ENCODE peak calls at places on chromosomes 4 and X, in six cellular contexts. J is brain pericyte, B is islet precursor cell, Y is GM04504, I is HT-29, E is NCI-H1417. G is an unnamed sample.

GRCh38 chrX:20438871-20439526 is 172.3 kb upstream of the RPS6KA3 start:
- DNase-seq in B (peak), E (no peak), I (no peak), J (no peak), Y (no peak), G (no peak)

GRCh38 chr4:105154576-105154975 is 7.9 kb downstream of the TET2 start:
- DNase-seq in I (no peak), B (no peak), J (no peak), E (no peak), Y (no peak), G (no peak)

GRCh38 chrX:125005863-125006262 is 313.8 kb upstream of the TEX13C start:
- DNase-seq in Y (no peak), I (no peak), E (no peak), J (no peak), B (no peak), G (no peak)

GRCh38 chr4:28373601-28374000 is 1513.0 kb downstream of the STIM2 start:
- DNase-seq in J (no peak), B (no peak), I (no peak), E (no peak), Y (no peak), G (peak)

GRCh38 chr4:187544461-187545053 is 451.0 kb upstream of the ZFP42 start:
- DNase-seq in J (no peak), E (no peak), B (no peak), Y (no peak), I (no peak), G (peak)

GRCh38 chr4:54971474-54971950 is 153.9 kb downstream of the KDR start:
- DNase-seq in E (peak), J (no peak), I (peak), B (no peak), Y (peak), G (peak)

GRCh38 chr4:153553820-153554173 is 87.6 kb downstream of the TMEM131L start:
- DNase-seq in I (no peak), Y (no peak), E (no peak), B (no peak), J (no peak), G (peak)

GRCh38 chrX:23503835-23504539 is 163.3 kb upstream of the PRDX4 start:
- DNase-seq in B (peak), Y (peak), E (peak), J (no peak), I (peak), G (peak)

GRCh38 chr4:18980516-18981233 is 959.1 kb upstream of the LCORL start:
- DNase-seq in Y (no peak), J (no peak), I (no peak), E (no peak), B (no peak), G (no peak)

GRCh38 chr4:54063737-54064316 is 578 bp downstream of the CHIC2 start:
- DNase-seq in Y (no peak), I (peak), J (no peak), E (peak), B (peak), G (peak)

GRCh38 chr4:52103314-52103713 is 52.2 kb downstream of the SPATA18 start:
- DNase-seq in E (peak), J (no peak), I (peak), Y (no peak), B (no peak), G (peak)

GRCh38 chr4:22510750-22511149 is 5.1 kb downstream of the ADGRA3 start:
- DNase-seq in E (no peak), J (no peak), B (no peak), Y (no peak), I (no peak), G (no peak)

GRCh38 chrX:42615161-42615563 is 162.8 kb downstream of the PPP1R2C start:
- DNase-seq in I (peak), Y (no peak), J (no peak), E (no peak), B (no peak), G (peak)

GRCh38 chr4:38951598-38951997 is 80.6 kb downstream of the TMEM156 start:
- DNase-seq in Y (no peak), E (no peak), B (no peak), J (no peak), I (no peak), G (no peak)

GRCh38 chr4:94500696-94501095 is 49.0 kb downstream of the PDLIM5 start:
- DNase-seq in I (no peak), E (no peak), Y (no peak), B (no peak), J (no peak), G (no peak)

GRCh38 chr4:54941994-54942552 is 183.3 kb downstream of the KDR start:
- DNase-seq in I (no peak), Y (no peak), E (peak), J (no peak), B (no peak), G (no peak)

GRCh38 chr4:80309301-80310004 is 26.1 kb upstream of the CFAP299 start:
- DNase-seq in E (no peak), J (no peak), B (no peak), Y (peak), I (no peak), G (peak)

GRCh38 chr4:108917255-108917654 is 154.4 kb upstream of the ETNPPL start:
- DNase-seq in E (no peak), Y (no peak), B (peak), I (no peak), J (no peak), G (no peak)

GRCh38 chr4:47010347-47011188 is 17.2 kb upstream of the GABRA4 start:
- DNase-seq in Y (no peak), J (no peak), B (no peak), I (no peak), E (no peak), G (no peak)

GRCh38 chr4:98661356-98662054 is 3.1 kb upstream of the TSPAN5 start:
- DNase-seq in Y (no peak), I (peak), J (no peak), E (no peak), B (no peak), G (no peak)

GRCh38 chr4:187602339-187603092 is 393.1 kb upstream of the ZFP42 start:
- DNase-seq in I (no peak), E (no peak), J (no peak), Y (peak), B (no peak), G (peak)

GRCh38 chr4:124061413-124061812 is 651.1 kb downstream of the ANKRD50 start:
- DNase-seq in E (no peak), I (no peak), J (peak), Y (peak), B (no peak), G (peak)

GRCh38 chr4:76386566-76387305 is 34.2 kb downstream of the CCDC158 start:
- DNase-seq in B (no peak), E (no peak), Y (no peak), J (no peak), I (no peak), G (no peak)

GRCh38 chr4:28723371-28723770 is 1862.7 kb downstream of the STIM2 start:
- DNase-seq in J (no peak), E (no peak), I (no peak), B (no peak), Y (no peak), G (no peak)

GRCh38 chrX:118418811-118419251 is 72.9 kb downstream of the WDR44 start:
- DNase-seq in B (peak), J (no peak), I (peak), Y (no peak), E (no peak), G (no peak)

GRCh38 chr4:84565951-84566350 is 17.0 kb upstream of the CDS1 start:
- DNase-seq in B (no peak), J (no peak), E (no peak), I (no peak), Y (no peak), G (no peak)

GRCh38 chrX:39678914-39679313 is 418.8 kb downstream of the BCOR start:
- DNase-seq in I (no peak), Y (no peak), E (no peak), B (no peak), J (no peak), G (no peak)

GRCh38 chr4:1792832-1793495 is at the start of gene FGFR3:
- DNase-seq in J (no peak), B (peak), Y (no peak), E (peak), I (peak), G (peak)

GRCh38 chr4:6393066-6393465 is 79.3 kb downstream of the PPP2R2C start:
- DNase-seq in J (no peak), I (no peak), B (no peak), E (no peak), Y (no peak), G (no peak)

GRCh38 chrX:134599173-134599914 is 58.9 kb downstream of the PLAC1 start:
- DNase-seq in E (no peak), I (no peak), Y (peak), J (no peak), B (no peak), G (peak)

GRCh38 chrX:14028473-14028872 is 1.2 kb downstream of the GEMIN8 start:
- DNase-seq in J (no peak), I (no peak), B (no peak), E (no peak), Y (no peak), G (no peak)

GRCh38 chrX:112512509-112512908 is 167.2 kb downstream of the LHFPL1 start:
- DNase-seq in Y (no peak), B (peak), E (no peak), I (peak), J (no peak), G (no peak)

GRCh38 chrX:79477691-79478090 is 110.6 kb upstream of the ITM2A start:
- DNase-seq in E (no peak), I (no peak), B (no peak), J (no peak), Y (no peak), G (no peak)

GRCh38 chrX:97446298-97446882 is 562.7 kb downstream of the RPA4 start:
- DNase-seq in E (no peak), I (peak), J (no peak), Y (no peak), B (no peak), G (peak)

GRCh38 chr4:20839957-20840356 is 139.7 kb downstream of the PACRGL start:
- DNase-seq in I (peak), B (no peak), J (no peak), Y (peak), E (no peak), G (peak)

GRCh38 chr4:183729430-183730328 is 70.6 kb downstream of the TRAPPC11 start:
- DNase-seq in J (no peak), E (no peak), B (no peak), Y (no peak), I (no peak), G (peak)

GRCh38 chrX:40097101-40097491 is 662 bp downstream of the BCOR start:
- DNase-seq in J (no peak), B (no peak), Y (no peak), E (peak), I (no peak), G (no peak)

GRCh38 chrX:42269186-42269585 is 345.8 kb upstream of the CASK start:
- DNase-seq in J (no peak), Y (no peak), I (no peak), E (no peak), B (no peak), G (peak)

GRCh38 chrX:79089897-79090584 is 54.4 kb upstream of the GPR174 start:
- DNase-seq in B (no peak), Y (no peak), I (no peak), J (no peak), E (no peak), G (no peak)

G was measured in EH.